ENCODE peak calls at places on chromosomes 2 and 18, in ten cellular contexts. B, V, F, K, P, O, M, C, L and G are unnamed samples.
A peak's percentile ranks its signal among the peaks of the same experiment; 100 is the strongest.

GRCh38 chr2:217338306-217338916 is 478.5 kb upstream of the TNP1 start:
- DNase-seq in B (no peak), V (no peak), F (no peak), K (no peak), P (peak; percentile 56), O (no peak), M (no peak), C (no peak), L (no peak), G (no peak)

GRCh38 chr18:78957140-78957539 is 22.5 kb upstream of the SALL3 start:
- DNase-seq in B (no peak), V (peak; percentile 37), F (no peak), K (no peak), P (no peak), O (no peak), M (no peak), C (no peak), L (no peak), G (no peak)

GRCh38 chr2:29006092-29006985 is 25.2 kb downstream of the TOGARAM2 start:
- DNase-seq in B (peak; percentile 11), V (no peak), F (no peak), K (no peak), P (no peak), O (no peak), M (no peak), C (no peak), L (no peak), G (no peak)

GRCh38 chr2:105969552-105969951 is 224.5 kb downstream of the UXS1 start:
- DNase-seq in B (no peak), V (no peak), F (no peak), K (no peak), P (no peak), O (no peak), M (no peak), C (no peak), L (no peak), G (no peak)

GRCh38 chr2:177264209-177264538 is 353 bp downstream of the NFE2L2 start:
- DNase-seq in B (no peak), V (no peak), F (no peak), K (peak; percentile 62), P (no peak), O (no peak), M (peak; percentile 26), C (no peak), L (no peak), G (peak; percentile 49)

GRCh38 chr2:38158361-38159128 is 82.6 kb upstream of the CYP1B1 start:
- DNase-seq in B (no peak), V (no peak), F (no peak), K (no peak), P (no peak), O (no peak), M (no peak), C (no peak), L (no peak), G (no peak)

GRCh38 chr2:120686511-120687168 is 49.0 kb upstream of the GLI2 start:
- DNase-seq in B (no peak), V (no peak), F (no peak), K (no peak), P (no peak), O (no peak), M (no peak), C (no peak), L (no peak), G (no peak)

GRCh38 chr2:109486711-109487130 is 127.0 kb downstream of the SEPTIN10 start:
- DNase-seq in B (peak; percentile 14), V (no peak), F (no peak), K (no peak), P (no peak), O (no peak), M (no peak), C (no peak), L (no peak), G (no peak)

GRCh38 chr18:48672671-48673340 is 134.0 kb downstream of the CTIF start:
- DNase-seq in B (no peak), V (peak; percentile 51), F (no peak), K (no peak), P (peak; percentile 1), O (no peak), M (no peak), C (no peak), L (no peak), G (no peak)

GRCh38 chr18:23126352-23127056 is 8.8 kb upstream of the CABLES1 start:
- DNase-seq in B (no peak), V (peak; percentile 53), F (no peak), K (no peak), P (no peak), O (no peak), M (no peak), C (no peak), L (no peak), G (no peak)

GRCh38 chr18:39624934-39625333 is 2059.3 kb upstream of the CELF4 start:
- DNase-seq in B (no peak), V (no peak), F (no peak), K (no peak), P (no peak), O (no peak), M (no peak), C (no peak), L (no peak), G (no peak)

GRCh38 chr2:144705328-144706245 is 185.7 kb upstream of the ZEB2 start:
- DNase-seq in B (no peak), V (no peak), F (no peak), K (no peak), P (no peak), O (no peak), M (no peak), C (no peak), L (no peak), G (no peak)

GRCh38 chr2:86498468-86499260 is 57.5 kb downstream of the KDM3A start:
- DNase-seq in B (no peak), V (no peak), F (no peak), K (no peak), P (no peak), O (no peak), M (no peak), C (no peak), L (no peak), G (no peak)

GRCh38 chr2:236608308-236608564 is 38.6 kb downstream of the ACKR3 start:
- DNase-seq in B (no peak), V (no peak), F (no peak), K (no peak), P (no peak), O (no peak), M (no peak), C (no peak), L (no peak), G (no peak)